ENCODE peak calls at places on chromosomes 16 and 17, in nine cellular contexts. C is progenitor cell of endocrine pancreas, N is cardiac muscle cell, I is tibial nerve, R is fibroblast of pulmonary artery, U is GM23338, B is cardiac fibroblast, X is mucosa of descending colon, O is right lobe of liver. T is an unnamed sample.

GRCh38 chr16:85551319-85551978 is 61.7 kb upstream of the GSE1 start:
- DNase-seq in X (no peak), C (no peak), N (no peak), R (no peak), O (no peak), U (no peak), I (no peak), B (no peak), T (no peak)

GRCh38 chr17:52233176-52233575 is 74.7 kb upstream of the CA10 start:
- DNase-seq in N (no peak), O (no peak), X (no peak), I (no peak), R (no peak), B (no peak), U (no peak), C (no peak), T (no peak)

GRCh38 chr17:45172541-45173286 is 11.0 kb downstream of the HEXIM2 start:
- DNase-seq in B (peak), I (peak), O (peak), R (peak), N (peak), C (no peak), U (peak), X (peak), T (peak)

GRCh38 chr17:40952169-40952568 is 14.6 kb downstream of the KRT39 start:
- DNase-seq in R (no peak), I (no peak), C (no peak), B (no peak), O (no peak), X (no peak), N (no peak), U (no peak), T (no peak)

GRCh38 chr16:2273931-2274330 is 6.0 kb upstream of the RNPS1 start:
- DNase-seq in U (no peak), R (no peak), C (no peak), X (no peak), B (no peak), N (no peak), O (no peak), I (no peak), T (no peak)

GRCh38 chr17:77011173-77012011 is 129.4 kb upstream of the SEC14L1 start:
- DNase-seq in U (peak), X (peak), N (peak), I (no peak), C (no peak), R (peak), O (no peak), B (peak), T (no peak)

GRCh38 chr17:27981978-27982377 is 60.5 kb upstream of the NLK start:
- DNase-seq in U (no peak), R (no peak), O (no peak), N (no peak), X (no peak), I (no peak), C (no peak), B (no peak), T (no peak)

GRCh38 chr16:64398795-64399194 is 723.1 kb downstream of the CDH11 start:
- DNase-seq in O (no peak), R (no peak), X (no peak), I (no peak), B (no peak), C (no peak), N (no peak), U (no peak), T (no peak)

GRCh38 chr17:66533572-66533971 is 231.2 kb downstream of the PRKCA start:
- DNase-seq in R (peak), I (no peak), N (peak), O (no peak), X (no peak), C (peak), U (peak), B (peak), T (no peak)

DNA sequence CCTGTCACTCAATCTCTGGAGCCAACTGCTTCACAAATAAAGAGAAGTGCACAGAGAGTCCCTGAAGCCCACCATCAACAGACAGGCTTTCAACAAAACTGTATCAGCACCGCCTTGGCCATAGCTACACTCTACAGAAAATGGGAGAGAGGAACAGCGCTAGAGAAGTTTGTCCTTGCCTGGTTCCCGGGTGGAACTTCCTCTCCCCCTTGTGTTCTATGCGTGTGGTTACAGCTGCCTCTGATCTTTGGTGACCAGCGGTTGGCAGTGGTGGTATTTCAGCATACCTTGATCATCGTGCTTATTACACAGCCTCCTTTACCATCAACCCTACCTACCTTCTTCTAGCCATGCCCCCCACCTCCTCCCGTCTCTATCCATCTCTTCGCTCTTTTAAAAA is 91.4 kb upstream of the CCL2 start:
- DNase-seq in X (no peak), C (no peak), I (no peak), B (peak), R (peak), U (peak), N (peak), O (no peak), T (no peak)
- TF ChIP-seq CTCF in X (no peak), C (peak), I (peak), B (peak), R (peak), U (peak), N (peak), O (peak), T (peak)

DNA sequence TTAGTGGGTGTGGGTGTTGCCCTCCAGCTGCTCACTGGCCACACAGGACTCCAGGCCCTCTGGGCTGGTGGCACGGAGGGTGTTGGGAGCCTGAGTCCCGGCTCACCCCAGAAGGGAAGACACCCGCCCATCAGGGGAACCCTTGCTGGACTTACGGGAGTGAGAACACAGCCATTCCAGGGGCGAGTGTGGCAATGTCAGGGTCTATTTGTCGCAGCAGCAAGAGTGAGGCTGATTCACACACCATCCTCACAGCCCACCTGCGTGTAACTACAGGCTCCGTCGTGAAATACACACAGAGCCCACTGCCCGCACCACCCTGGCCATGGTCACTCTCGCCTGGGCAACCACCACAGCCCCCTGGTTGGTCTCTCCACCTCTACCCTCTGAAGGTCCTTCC is 17.8 kb upstream of the AATK start:
- DNase-seq in R (no peak), C (no peak), U (no peak), X (no peak), O (no peak), I (no peak), B (no peak), N (no peak), T (no peak)
- TF ChIP-seq CTCF in R (no peak), C (no peak), U (no peak), X (no peak), O (no peak), I (no peak), B (no peak), N (no peak), T (no peak)

DNA sequence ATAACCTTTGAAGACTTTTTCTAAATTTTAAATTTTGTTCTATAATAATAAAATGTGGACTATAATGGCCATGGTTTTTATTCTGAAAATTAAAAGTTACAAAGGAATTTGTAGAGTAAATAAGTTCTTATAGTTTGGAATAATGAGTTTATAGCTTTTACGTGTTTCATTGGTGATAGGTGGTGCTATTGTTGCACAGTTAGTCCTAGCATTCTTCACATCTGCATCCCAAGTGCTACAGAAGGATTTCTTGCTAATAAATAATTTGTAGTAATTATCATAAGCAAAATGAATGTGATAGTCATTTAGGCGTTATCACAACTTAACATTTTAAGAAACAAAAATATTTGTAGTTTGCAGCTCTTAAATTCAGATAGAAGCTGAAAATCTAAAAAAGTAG is 67.9 kb downstream of the BCAS3 start:
- DNase-seq in B (peak), R (peak), N (no peak), C (no peak), X (no peak), I (no peak), O (no peak), U (no peak), T (no peak)
- TF ChIP-seq CTCF in B (no peak), R (no peak), N (no peak), C (no peak), X (no peak), I (no peak), O (no peak), U (no peak), T (peak)

GRCh38 chr17:4903051-4903818 is at the start of gene CHRNE:
- DNase-seq in I (peak), N (peak), U (peak), X (peak), B (peak), O (peak), R (peak), C (peak), T (peak)
- TF ChIP-seq CTCF in I (peak), N (peak), U (peak), X (peak), B (peak), O (peak), R (peak), C (peak), T (peak)

DNA sequence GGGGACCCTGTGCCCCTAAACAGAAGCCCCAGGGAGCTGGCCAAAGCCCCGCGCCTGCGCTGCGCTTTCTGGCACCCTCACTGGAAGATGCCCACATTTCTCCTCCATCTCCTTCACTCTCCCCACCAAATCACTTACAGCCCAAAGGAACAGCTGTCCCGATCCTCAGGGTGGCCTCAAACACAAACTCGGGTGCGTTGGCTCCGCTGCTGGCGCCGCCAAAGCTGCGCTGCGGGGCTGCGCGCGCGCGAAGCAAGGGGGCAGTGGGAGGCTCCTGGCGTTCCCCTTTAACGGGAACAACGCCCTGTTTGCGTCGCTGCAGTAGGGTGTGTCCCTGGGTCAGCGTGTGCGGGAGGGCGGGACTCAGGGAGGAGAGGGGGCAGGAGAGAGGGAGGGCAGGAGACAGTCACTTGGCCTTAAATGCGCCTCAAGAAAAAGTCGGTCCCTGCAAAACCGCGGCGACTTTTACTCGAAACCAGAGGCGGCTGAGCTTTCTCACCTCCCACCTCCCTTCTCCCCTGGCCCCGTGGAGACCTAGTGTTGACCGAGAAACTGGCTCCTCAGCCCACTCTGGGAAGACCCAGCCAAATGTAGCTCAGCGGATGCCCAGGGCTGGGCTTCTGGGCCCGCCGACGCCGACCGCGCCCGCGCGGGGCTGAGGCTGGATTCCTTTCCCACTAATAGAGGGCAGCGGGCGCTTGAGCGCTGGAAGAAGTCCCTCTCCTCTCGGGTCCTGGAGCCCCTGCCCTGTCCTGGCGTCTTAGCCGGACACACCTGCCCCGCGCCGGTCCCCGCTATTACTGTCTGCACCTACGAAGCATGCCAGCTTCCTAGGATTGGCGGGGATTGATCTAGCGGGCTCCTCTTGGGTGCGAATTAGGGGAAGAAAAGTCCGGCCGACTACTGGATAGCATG is 2.6 kb downstream of the PMP22 start:
- DNase-seq in C (peak), R (peak), I (peak), O (peak), B (peak), N (peak), U (peak), X (peak), T (no peak)
- TF ChIP-seq CTCF in C (no peak), R (peak), I (peak), O (peak), B (peak), N (peak), U (no peak), X (no peak), T (peak)

GRCh38 chr16:57204675-57205074 is 18.5 kb downstream of the RSPRY1 start:
- DNase-seq in C (no peak), R (no peak), N (no peak), U (peak), I (no peak), X (no peak), O (no peak), B (no peak), T (no peak)
- TF ChIP-seq CTCF in C (peak), R (no peak), N (no peak), U (peak), I (no peak), X (no peak), O (no peak), B (peak), T (peak)

DNA sequence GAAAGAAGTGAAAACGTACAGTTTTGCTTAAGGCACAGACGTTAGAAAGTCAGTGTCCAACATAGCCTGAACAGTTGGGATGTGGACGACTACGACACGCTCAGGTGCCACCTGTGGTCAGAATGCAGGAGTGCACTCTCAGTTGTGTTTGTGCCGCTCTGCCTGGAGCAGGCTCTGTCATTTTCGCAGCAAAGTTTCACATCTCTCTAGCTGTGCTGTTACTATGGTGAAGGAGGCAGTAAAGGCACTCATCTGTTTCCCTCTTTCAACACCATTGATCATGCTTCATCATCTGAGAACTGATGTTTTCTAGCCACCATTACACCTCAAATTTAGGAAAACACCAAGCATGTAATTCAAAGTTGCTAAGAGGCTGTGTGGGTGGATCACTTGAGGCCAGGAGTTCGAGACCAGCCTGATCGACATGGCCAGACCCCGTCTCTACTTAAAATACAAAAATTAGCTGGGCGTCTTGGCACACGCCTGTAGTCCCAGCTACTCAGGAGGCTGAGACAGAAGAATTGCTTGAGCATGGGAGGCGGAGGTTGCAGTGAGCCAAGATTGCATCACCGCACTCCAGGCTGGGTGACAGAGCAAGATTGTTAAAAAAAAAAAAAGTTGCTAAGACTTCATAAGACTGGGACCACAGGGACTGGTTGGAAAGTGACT is 44.9 kb upstream of the DNAJA2 start:
- DNase-seq in R (peak), N (peak), I (no peak), B (peak), O (peak), U (peak), X (peak), C (peak), T (no peak)
- TF ChIP-seq CTCF in R (peak), N (peak), I (no peak), B (peak), O (peak), U (peak), X (peak), C (peak), T (peak)